ENCODE peak calls at places on chromosomes 6 and 20, in five cellular contexts. One of them, this sample, is unnamed.

GRCh38 chr6:155024628-155025027 is 29.5 kb downstream of the TIAM2 start:
- DNase-seq in left ventricle myocardium inferior: no peak
- DNase-seq in K562: no peak
- DNase-seq in tibial nerve: no peak
- DNase-seq in mammary epithelial cell: no peak
- DNase-seq in this sample: no peak

GRCh38 chr6:74249658-74250057 is 553.7 kb downstream of the CD109 start:
- DNase-seq in K562: no peak
- DNase-seq in mammary epithelial cell: peak
- DNase-seq in tibial nerve: no peak
- DNase-seq in left ventricle myocardium inferior: no peak
- DNase-seq in this sample: no peak

GRCh38 chr6:159693894-159694545 is 979 bp upstream of the SOD2 start:
- DNase-seq in left ventricle myocardium inferior: no peak
- DNase-seq in K562: peak
- DNase-seq in mammary epithelial cell: no peak
- DNase-seq in tibial nerve: no peak
- DNase-seq in this sample: peak

GRCh38 chr20:43658068-43658722 is 8.7 kb upstream of the MYBL2 start:
- DNase-seq in tibial nerve: no peak
- DNase-seq in K562: no peak
- DNase-seq in mammary epithelial cell: peak
- DNase-seq in left ventricle myocardium inferior: no peak
- DNase-seq in this sample: no peak

GRCh38 chr20:38523697-38524096 is 51.1 kb downstream of the RALGAPB start:
- DNase-seq in K562: no peak
- DNase-seq in left ventricle myocardium inferior: no peak
- DNase-seq in mammary epithelial cell: peak
- DNase-seq in tibial nerve: no peak
- DNase-seq in this sample: no peak

GRCh38 chr6:119938752-119939151 is 589.2 kb upstream of the MAN1A1 start:
- DNase-seq in K562: no peak
- DNase-seq in mammary epithelial cell: no peak
- DNase-seq in left ventricle myocardium inferior: no peak
- DNase-seq in tibial nerve: no peak
- DNase-seq in this sample: no peak

GRCh38 chr6:112311950-112312547 is 35.1 kb upstream of the RFPL4B start:
- DNase-seq in K562: peak
- DNase-seq in mammary epithelial cell: no peak
- DNase-seq in left ventricle myocardium inferior: no peak
- DNase-seq in tibial nerve: no peak
- DNase-seq in this sample: no peak

GRCh38 chr20:53032021-53033001 is 60.2 kb downstream of the TSHZ2 start:
- DNase-seq in tibial nerve: no peak
- DNase-seq in left ventricle myocardium inferior: no peak
- DNase-seq in K562: no peak
- DNase-seq in mammary epithelial cell: peak
- DNase-seq in this sample: no peak

GRCh38 chr6:70956451-70957283 is at the start of gene B3GAT2:
- DNase-seq in K562: no peak
- DNase-seq in left ventricle myocardium inferior: no peak
- DNase-seq in mammary epithelial cell: peak
- DNase-seq in tibial nerve: no peak
- DNase-seq in this sample: no peak

GRCh38 chr6:7112741-7113313 is 5.1 kb downstream of the RREB1 start:
- DNase-seq in mammary epithelial cell: peak
- DNase-seq in left ventricle myocardium inferior: no peak
- DNase-seq in K562: no peak
- DNase-seq in tibial nerve: no peak
- DNase-seq in this sample: peak

GRCh38 chr20:53773792-53774371 is 180.2 kb upstream of the ZNF217 start:
- DNase-seq in left ventricle myocardium inferior: no peak
- DNase-seq in mammary epithelial cell: peak
- DNase-seq in tibial nerve: no peak
- DNase-seq in K562: no peak
- DNase-seq in this sample: no peak

GRCh38 chr6:148179786-148180185 is 162.9 kb upstream of the SASH1 start:
- DNase-seq in tibial nerve: no peak
- DNase-seq in K562: peak
- DNase-seq in mammary epithelial cell: no peak
- DNase-seq in left ventricle myocardium inferior: no peak
- DNase-seq in this sample: no peak

DNA sequence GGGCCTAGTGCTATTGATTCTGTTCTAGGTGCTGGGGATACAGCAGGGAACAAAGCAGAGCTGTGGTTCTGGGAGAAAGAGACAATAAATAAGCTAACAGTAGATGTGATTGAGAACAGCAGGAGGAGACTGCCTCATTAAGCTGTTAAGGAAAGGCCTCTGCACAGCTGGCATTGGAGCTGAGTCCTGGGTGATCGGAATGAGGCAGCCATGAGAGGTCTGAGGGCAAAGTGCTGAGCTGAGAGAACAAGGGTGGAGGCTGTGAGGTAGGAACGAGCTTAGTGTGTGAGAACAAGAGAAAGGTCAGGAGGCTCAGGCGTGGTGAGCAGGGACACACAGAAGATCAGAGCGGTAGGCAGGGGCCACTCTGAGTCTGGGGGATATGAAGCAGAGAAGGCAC is 18.3 kb downstream of the DDX27 start:
- DNase-seq in left ventricle myocardium inferior: no peak
- DNase-seq in mammary epithelial cell: no peak
- DNase-seq in tibial nerve: no peak
- DNase-seq in K562: no peak
- DNase-seq in this sample: no peak
- H3K27ac ChIP-seq in left ventricle myocardium inferior: no peak
- H3K27ac ChIP-seq in mammary epithelial cell: no peak
- H3K27ac ChIP-seq in tibial nerve: no peak
- H3K27ac ChIP-seq in K562: no peak
- H3K27ac ChIP-seq in this sample: no peak

DNA sequence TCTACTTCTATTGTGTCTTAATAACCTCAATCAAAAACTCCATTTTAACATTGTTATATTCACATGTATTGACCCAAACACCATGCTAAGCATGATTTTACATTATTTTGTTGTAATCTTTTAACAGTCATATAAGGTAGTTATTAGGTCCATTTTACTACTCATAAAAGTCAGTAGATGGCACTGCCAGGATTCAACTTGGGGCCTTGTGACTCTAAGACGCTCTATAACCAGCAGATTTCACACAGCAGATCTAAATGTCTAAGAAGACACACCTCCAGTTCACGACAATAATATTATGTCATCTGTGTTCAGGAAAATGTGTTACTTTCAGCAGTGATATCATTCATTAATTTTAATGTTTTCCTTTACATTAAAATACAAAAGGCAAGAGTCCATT is 88.0 kb downstream of the FRK start:
- DNase-seq in left ventricle myocardium inferior: no peak
- DNase-seq in K562: no peak
- DNase-seq in mammary epithelial cell: no peak
- DNase-seq in tibial nerve: no peak
- DNase-seq in this sample: no peak
- TF ChIP-seq CTCF in left ventricle myocardium inferior: no peak
- TF ChIP-seq CTCF in K562: no peak
- TF ChIP-seq CTCF in mammary epithelial cell: no peak
- TF ChIP-seq CTCF in tibial nerve: no peak
- TF ChIP-seq CTCF in this sample: no peak

GRCh38 chr20:47736570-47737152 is 48.6 kb downstream of the SULF2 start:
- DNase-seq in K562: no peak
- DNase-seq in tibial nerve: no peak
- DNase-seq in left ventricle myocardium inferior: no peak
- DNase-seq in mammary epithelial cell: no peak
- DNase-seq in this sample: no peak
- H3K27ac ChIP-seq in K562: no peak
- H3K27ac ChIP-seq in tibial nerve: no peak
- H3K27ac ChIP-seq in left ventricle myocardium inferior: no peak
- H3K27ac ChIP-seq in mammary epithelial cell: no peak
- H3K27ac ChIP-seq in this sample: no peak

DNA sequence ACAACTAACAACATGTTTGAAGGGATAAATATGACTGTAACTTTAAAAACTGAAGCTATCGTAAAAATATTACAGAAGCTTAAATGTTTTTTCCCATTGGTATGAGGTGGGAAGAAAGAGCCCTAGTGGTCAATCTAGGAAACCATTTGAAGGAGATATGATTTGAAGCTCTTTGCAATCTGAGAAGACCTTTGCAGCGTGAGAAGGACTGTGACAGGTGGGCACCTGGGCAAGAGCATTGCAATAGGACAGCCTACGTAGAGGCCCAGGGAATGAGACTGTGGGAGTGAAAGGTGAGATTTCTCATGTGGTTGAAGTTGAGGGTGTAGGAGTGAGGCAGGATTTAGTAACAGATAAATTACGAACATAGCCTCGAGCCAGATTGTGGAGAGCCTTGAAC is 108.0 kb upstream of the PDE7B start:
- DNase-seq in mammary epithelial cell: peak
- DNase-seq in left ventricle myocardium inferior: no peak
- DNase-seq in K562: no peak
- DNase-seq in tibial nerve: no peak
- DNase-seq in this sample: no peak
- TF ChIP-seq CTCF in mammary epithelial cell: no peak
- TF ChIP-seq CTCF in left ventricle myocardium inferior: no peak
- TF ChIP-seq CTCF in K562: no peak
- TF ChIP-seq CTCF in tibial nerve: no peak
- TF ChIP-seq CTCF in this sample: no peak

DNA sequence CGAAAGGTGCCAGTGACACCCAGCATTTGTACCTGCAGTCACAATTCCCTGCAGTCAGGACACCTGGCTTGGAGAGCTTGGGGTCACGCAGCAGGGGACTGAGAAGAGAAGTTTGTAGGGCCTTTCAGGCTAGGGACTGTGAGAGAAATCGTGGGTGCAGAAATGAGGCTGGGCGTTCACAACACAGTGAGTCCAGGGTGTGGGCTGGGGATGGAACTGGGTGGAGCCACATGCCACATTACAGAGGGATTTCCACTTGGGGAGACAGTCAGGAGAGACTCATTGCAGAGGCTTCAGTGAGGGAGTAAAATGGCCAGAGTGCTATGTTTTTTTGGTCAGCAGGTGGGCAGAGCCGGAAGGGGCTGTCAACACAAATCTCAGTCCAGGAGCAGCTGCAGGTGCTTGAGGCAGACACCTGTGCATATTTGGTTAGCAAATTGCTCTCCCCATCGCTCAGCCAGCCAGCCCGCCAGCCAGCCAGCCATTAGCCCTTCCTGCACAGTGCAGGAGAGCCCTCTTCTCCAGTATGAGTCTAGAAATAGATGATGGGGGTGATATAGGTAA is 7.4 kb downstream of the ITPR3 start:
- DNase-seq in K562: no peak
- DNase-seq in mammary epithelial cell: no peak
- DNase-seq in tibial nerve: no peak
- DNase-seq in left ventricle myocardium inferior: no peak
- DNase-seq in this sample: no peak
- H3K27ac ChIP-seq in K562: no peak
- H3K27ac ChIP-seq in mammary epithelial cell: no peak
- H3K27ac ChIP-seq in tibial nerve: peak
- H3K27ac ChIP-seq in left ventricle myocardium inferior: peak
- H3K27ac ChIP-seq in this sample: no peak

DNA sequence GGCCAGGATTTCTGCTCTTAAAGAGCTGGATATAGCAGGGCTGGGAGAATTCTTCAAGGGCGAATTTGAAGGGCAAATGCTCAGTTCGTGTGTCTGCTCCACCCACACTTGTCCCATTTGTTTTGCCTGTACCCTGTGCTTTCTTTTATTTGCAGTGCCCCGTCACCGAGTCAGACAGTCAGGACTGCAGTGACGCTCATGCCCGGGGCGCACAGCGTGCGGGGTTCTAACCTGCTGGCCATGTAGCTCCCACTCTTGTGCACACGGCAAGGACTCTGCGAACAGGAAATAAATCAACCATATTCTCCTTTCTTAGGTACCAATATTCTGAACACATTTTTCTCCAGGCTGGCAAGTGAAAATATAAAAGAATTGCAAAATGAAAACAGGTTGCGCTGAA is 17.7 kb downstream of the LYRM4 start:
- DNase-seq in tibial nerve: no peak
- DNase-seq in K562: no peak
- DNase-seq in mammary epithelial cell: no peak
- DNase-seq in left ventricle myocardium inferior: no peak
- DNase-seq in this sample: no peak
- TF ChIP-seq CTCF in tibial nerve: no peak
- TF ChIP-seq CTCF in K562: no peak
- TF ChIP-seq CTCF in mammary epithelial cell: no peak
- TF ChIP-seq CTCF in left ventricle myocardium inferior: no peak
- TF ChIP-seq CTCF in this sample: no peak